ENCODE peak calls at places on chromosomes 3 and 15, in four cellular contexts. Q, D, I and T are unnamed samples.

GRCh38 chr3:87761341-87761740 is 297.5 kb downstream of the CGGBP1 start:
- DNase-seq in Q (no peak), D (no peak), I (no peak), T (no peak)

GRCh38 chr3:49162751-49163419 is 3.2 kb downstream of the CCDC71 start:
- DNase-seq in I (no peak), D (no peak), Q (no peak), T (no peak)

GRCh38 chr15:40894689-40895308 is 549 bp downstream of the VPS18 start:
- DNase-seq in I (peak; percentile 92), Q (peak; percentile 71), D (no peak), T (no peak)

GRCh38 chr3:151058742-151059141 is 26.7 kb upstream of the MED12L start:
- DNase-seq in D (no peak), Q (no peak), I (no peak), T (no peak)

GRCh38 chr3:172040976-172041963 is 1.9 kb downstream of the FNDC3B start:
- DNase-seq in D (no peak), Q (no peak), I (peak; percentile 67), T (no peak)

GRCh38 chr15:34049096-34049495 is 10.1 kb upstream of the AVEN start:
- DNase-seq in I (no peak), Q (no peak), D (no peak), T (no peak)

GRCh38 chr15:100001405-100001804 is 268.2 kb upstream of the LYSMD4 start:
- DNase-seq in Q (no peak), D (no peak), I (no peak), T (no peak)

GRCh38 chr3:150132101-150132749 is 161.5 kb upstream of the PFN2 start:
- DNase-seq in D (no peak), Q (no peak), I (no peak), T (no peak)

GRCh38 chr3:40843208-40843624 is 318.5 kb downstream of the ZNF621 start:
- DNase-seq in D (no peak), Q (no peak), I (no peak), T (no peak)

GRCh38 chr3:52277071-52277964 is 1.1 kb downstream of the WDR82 start:
- DNase-seq in Q (peak; percentile 87), D (peak; percentile 62), I (peak; percentile 77), T (no peak)

GRCh38 chr3:33131328-33132018 is 17.7 kb downstream of the CRTAP start:
- DNase-seq in D (peak; percentile 54), Q (no peak), I (peak; percentile 83), T (no peak)

GRCh38 chr15:35757790-35758189 is 211.8 kb upstream of the DPH6 start:
- DNase-seq in I (no peak), D (no peak), Q (no peak), T (no peak)

GRCh38 chr15:42819781-42820180 is 82.9 kb upstream of the CDAN1 start:
- DNase-seq in Q (no peak), I (no peak), D (no peak), T (no peak)

GRCh38 chr15:72866866-72867616 is 83.5 kb upstream of the ADPGK start:
- DNase-seq in I (no peak), D (no peak), Q (no peak), T (no peak)

GRCh38 chr3:13705051-13705450 is 156.1 kb downstream of the FBLN2 start:
- DNase-seq in I (no peak), D (no peak), Q (no peak), T (no peak)

GRCh38 chr15:55959744-55960143 is 33.7 kb downstream of the NEDD4 start:
- DNase-seq in Q (no peak), I (no peak), D (no peak), T (no peak)

GRCh38 chr3:127079211-127079610 is 96.3 kb downstream of the PLXNA1 start:
- DNase-seq in D (no peak), I (no peak), Q (peak; percentile 23), T (no peak)

GRCh38 chr3:13657660-13658435 is 108.9 kb downstream of the FBLN2 start:
- DNase-seq in D (no peak), I (peak; percentile 90), Q (peak; percentile 59), T (no peak)

GRCh38 chr3:109927161-109927560 is 589.8 kb upstream of the DPPA4 start:
- DNase-seq in I (no peak), Q (no peak), D (no peak), T (no peak)

GRCh38 chr3:123167686-123168085 is 34.1 kb upstream of the SEC22A start:
- DNase-seq in I (no peak), D (no peak), Q (no peak), T (no peak)

GRCh38 chr3:173745952-173746682 is 348.6 kb downstream of the NLGN1 start:
- DNase-seq in I (no peak), D (no peak), Q (no peak), T (no peak)

GRCh38 chr15:77464129-77464865 is 43.6 kb downstream of the HMG20A start:
- DNase-seq in Q (no peak), I (no peak), D (no peak), T (no peak)

GRCh38 chr3:117322866-117323265 is 613.3 kb downstream of the TUSC7 start:
- DNase-seq in I (no peak), Q (no peak), D (no peak), T (no peak)

GRCh38 chr3:183551930-183552329 is 3.6 kb downstream of the KLHL6 start:
- DNase-seq in D (no peak), Q (no peak), I (no peak), T (no peak)
- TF ChIP-seq CTCF in D (no peak), Q (no peak), I (no peak), T (no peak)

GRCh38 chr3:46916799-46917198 is 39.3 kb downstream of the PTH1R start:
- DNase-seq in Q (no peak), D (no peak), I (no peak), T (no peak)
- TF ChIP-seq CTCF in Q (no peak), D (no peak), I (no peak), T (no peak)

DNA sequence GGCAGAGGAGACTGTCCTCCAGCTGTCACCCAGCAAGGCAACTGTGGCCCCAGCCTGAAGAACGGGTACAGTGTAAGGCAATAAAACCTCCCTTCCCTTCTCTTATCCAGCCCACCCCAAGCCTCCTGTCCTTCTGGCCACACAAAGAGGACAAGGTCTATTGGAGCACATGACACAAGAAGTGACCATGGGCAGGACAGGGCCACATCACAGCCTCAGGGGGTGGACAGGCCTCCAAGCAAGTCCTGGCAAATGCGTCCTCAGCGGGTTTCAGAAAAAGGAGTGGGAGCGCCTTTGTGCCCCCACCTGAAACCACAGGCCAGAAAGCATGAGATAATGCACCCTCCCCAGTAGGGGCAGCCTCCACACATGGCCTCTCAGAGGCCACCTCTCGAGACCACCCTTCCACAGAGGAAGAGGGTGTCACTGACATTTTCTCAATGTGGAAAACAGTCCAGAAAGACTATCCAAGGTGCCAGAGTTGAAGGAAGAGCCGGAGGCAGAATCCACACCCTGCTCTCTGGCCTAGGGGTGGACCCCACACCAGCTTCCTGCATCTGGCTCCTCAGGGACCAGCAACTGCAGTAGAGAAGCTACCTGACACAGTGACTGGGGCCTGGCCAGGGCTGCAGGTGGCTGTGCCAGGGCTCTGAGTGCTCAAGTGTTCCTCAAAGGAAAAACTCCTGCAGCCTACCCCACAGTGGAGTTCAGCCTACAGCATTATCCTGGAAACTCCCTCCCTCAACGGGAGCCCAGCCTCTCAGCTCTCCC is 43.9 kb downstream of the CCDC12 start:
- DNase-seq in D (no peak), I (no peak), Q (peak; percentile 50), T (no peak)
- TF ChIP-seq CTCF in D (no peak), I (peak; percentile 25), Q (no peak), T (no peak)

GRCh38 chr15:79923515-79924169 is 26.8 kb upstream of the MTHFS start:
- DNase-seq in D (peak; percentile 90), Q (peak; percentile 98), I (peak; percentile 100), T (peak; percentile 72)
- TF ChIP-seq CTCF in D (no peak), Q (no peak), I (no peak), T (no peak)

GRCh38 chr3:119035014-119035346 is 334 bp upstream of the IGSF11 start:
- DNase-seq in I (no peak), D (no peak), Q (no peak), T (no peak)

GRCh38 chr3:119033393-119034255 is 1.0 kb downstream of the IGSF11 start:
- DNase-seq in I (no peak), D (no peak), Q (no peak), T (no peak)

GRCh38 chr3:119034256-119035013 is at the start of gene IGSF11:
- DNase-seq in Q (peak; percentile 64), D (no peak), I (peak; percentile 89), T (no peak)
- TF ChIP-seq CTCF in Q (peak; percentile 40), D (no peak), I (peak; percentile 50), T (peak; percentile 34)

GRCh38 chr3:148974726-148975125 is 16.6 kb upstream of the GYG1 start:
- DNase-seq in Q (no peak), D (no peak), I (no peak), T (no peak)

GRCh38 chr3:148970311-148970710 is 21.0 kb upstream of the GYG1 start:
- DNase-seq in Q (no peak), D (no peak), I (no peak), T (no peak)

GRCh38 chr3:148971819-148972218 is 19.5 kb upstream of the GYG1 start:
- DNase-seq in I (no peak), D (no peak), Q (no peak), T (no peak)

GRCh38 chr3:148975696-148976095 is 15.6 kb upstream of the GYG1 start:
- DNase-seq in Q (no peak), I (no peak), D (no peak), T (no peak)

DNA sequence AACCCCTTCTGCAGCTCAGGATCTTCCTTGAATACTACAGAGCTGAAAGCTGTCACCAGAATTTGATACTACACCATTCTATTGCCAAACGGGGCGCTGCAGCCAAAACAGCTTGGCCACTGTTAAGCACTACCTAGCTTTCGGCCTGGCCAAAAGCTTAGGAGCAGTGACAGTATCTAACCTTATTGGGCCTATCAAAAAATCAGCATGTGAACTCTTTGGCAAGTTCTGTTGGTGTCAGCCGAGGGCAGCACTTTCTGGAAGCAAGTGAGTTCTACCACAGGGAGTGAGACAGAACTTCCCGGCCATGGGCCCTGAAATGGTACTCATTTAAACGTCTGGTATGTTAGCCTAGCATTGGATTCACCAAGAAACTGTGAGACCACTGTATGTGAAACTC is 16.1 kb upstream of the GYG1 start:
- DNase-seq in Q (no peak), I (no peak), D (no peak), T (peak; percentile 6)
- TF ChIP-seq CTCF in Q (no peak), I (no peak), D (no peak), T (no peak)

GRCh38 chr3:72924055-72924454 is 36.2 kb downstream of the GXYLT2 start:
- DNase-seq in I (peak; percentile 58), Q (no peak), D (no peak), T (no peak)
- TF ChIP-seq CTCF in I (peak; percentile 68), Q (no peak), D (no peak), T (no peak)